ENCODE peak calls at places on chromosomes 11 and 22, in seven cellular contexts. K is CD8-positive, alpha-beta memory T cell; V is CD4-positive, CD25-positive, alpha-beta regulatory T cell; C is Panc1; U is spleen; Z is PC-9; X is MM.1S. S is an unnamed sample.

GRCh38 chr22:50145741-50146439 is 24.6 kb upstream of the PANX2 start:
- DNase-seq in K (no peak), Z (no peak), V (no peak), U (no peak), C (no peak), X (no peak), S (no peak)

GRCh38 chr11:19975414-19975990 is 184.8 kb downstream of the DBX1 start:
- DNase-seq in K (no peak), X (no peak), V (no peak), U (no peak), C (no peak), Z (no peak), S (no peak)

GRCh38 chr11:47233989-47234668 is 14.5 kb downstream of the ACP2 start:
- DNase-seq in K (no peak), C (peak), V (no peak), Z (peak), X (no peak), U (no peak), S (no peak)

GRCh38 chr11:68673291-68673930 is 10.9 kb upstream of the GAL start:
- DNase-seq in V (no peak), X (no peak), U (peak), C (no peak), Z (no peak), K (no peak), S (no peak)

GRCh38 chr11:11378184-11378940 is 25.3 kb upstream of the CSNK2A3 start:
- DNase-seq in Z (no peak), X (no peak), K (no peak), C (no peak), U (no peak), V (no peak), S (no peak)

GRCh38 chr22:29073618-29074275 is 912 bp downstream of the KREMEN1 start:
- DNase-seq in Z (no peak), U (peak), X (no peak), C (no peak), K (no peak), V (no peak), S (no peak)

GRCh38 chr11:107078375-107078774 is 60.1 kb upstream of the GUCY1A2 start:
- DNase-seq in X (no peak), Z (no peak), C (no peak), V (no peak), U (no peak), K (no peak), S (no peak)

GRCh38 chr11:78313181-78313788 is 104.3 kb downstream of the GAB2 start:
- DNase-seq in K (no peak), C (peak), X (no peak), U (no peak), Z (peak), V (no peak), S (no peak)

GRCh38 chr22:36770116-36770945 is 5.6 kb downstream of the IFT27 start:
- DNase-seq in C (no peak), Z (no peak), X (no peak), V (no peak), K (no peak), U (no peak), S (no peak)

GRCh38 chr11:62201376-62201775 is 7.1 kb upstream of the SCGB2A1 start:
- DNase-seq in C (no peak), K (no peak), U (no peak), V (no peak), Z (peak), X (no peak), S (no peak)

GRCh38 chr11:128559496-128560103 is 27.8 kb downstream of the ETS1 start:
- DNase-seq in U (no peak), X (no peak), Z (no peak), V (no peak), K (no peak), C (no peak), S (no peak)
- H3K27ac ChIP-seq in U (no peak), X (no peak), Z (no peak), V (no peak), K (no peak), C (no peak), S (no peak)

GRCh38 chr11:1864216-1864615 is 11.3 kb downstream of the LSP1 start:
- DNase-seq in V (no peak), C (no peak), U (peak), Z (no peak), X (no peak), K (no peak), S (no peak)

GRCh38 chr11:1863352-1864215 is 10.7 kb downstream of the LSP1 start:
- DNase-seq in Z (peak), V (no peak), C (no peak), X (no peak), U (peak), K (no peak), S (no peak)

GRCh38 chr11:1864831-1865665 is 12.2 kb downstream of the LSP1 start:
- DNase-seq in U (peak), V (no peak), X (no peak), K (no peak), C (no peak), Z (no peak), S (no peak)

GRCh38 chr11:1861435-1862411 is 8.8 kb downstream of the LSP1 start:
- DNase-seq in U (no peak), K (no peak), V (no peak), X (no peak), Z (no peak), C (no peak), S (no peak)

DNA sequence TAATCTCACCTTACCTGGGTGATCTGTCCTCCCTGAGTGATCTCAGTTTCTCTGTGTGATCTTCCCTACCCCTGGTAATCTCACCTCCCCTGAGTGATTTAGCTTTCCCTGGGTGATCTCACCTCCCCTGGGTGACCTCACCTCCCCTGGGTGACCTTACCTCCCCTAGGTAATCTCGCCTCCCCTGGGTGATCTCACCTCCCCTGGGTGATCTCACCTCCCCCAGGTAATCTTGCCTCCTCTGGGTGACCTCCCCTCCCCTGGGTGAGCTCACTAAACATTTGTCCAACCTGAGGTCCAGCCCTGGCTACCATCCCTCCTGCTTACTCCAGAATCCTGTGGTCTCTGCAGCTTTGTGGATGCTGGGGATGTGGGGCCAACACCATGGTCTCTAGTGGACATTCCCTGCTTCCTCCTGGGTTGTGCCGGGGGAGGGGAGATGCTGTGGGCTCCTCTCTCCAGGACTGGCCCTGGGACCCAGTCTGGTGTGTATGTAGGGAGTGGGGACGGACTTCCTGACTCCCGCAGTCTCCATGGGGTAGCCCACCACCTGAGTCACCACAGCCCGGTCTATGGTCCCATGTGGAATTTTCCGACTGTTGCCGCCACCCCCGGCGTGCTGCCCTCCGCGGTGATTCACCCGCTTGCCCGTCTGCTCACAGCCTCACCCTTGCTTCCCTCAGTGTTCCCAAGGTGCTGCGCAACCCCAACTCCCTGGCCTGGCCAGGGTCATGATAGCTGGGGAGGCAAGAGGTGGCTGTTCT is 9.9 kb downstream of the LSP1 start:
- DNase-seq in V (no peak), K (no peak), X (no peak), U (peak), Z (peak), C (no peak), S (no peak)
- H3K27ac ChIP-seq in V (peak), K (no peak), X (no peak), U (peak), Z (peak), C (peak), S (no peak)

DNA sequence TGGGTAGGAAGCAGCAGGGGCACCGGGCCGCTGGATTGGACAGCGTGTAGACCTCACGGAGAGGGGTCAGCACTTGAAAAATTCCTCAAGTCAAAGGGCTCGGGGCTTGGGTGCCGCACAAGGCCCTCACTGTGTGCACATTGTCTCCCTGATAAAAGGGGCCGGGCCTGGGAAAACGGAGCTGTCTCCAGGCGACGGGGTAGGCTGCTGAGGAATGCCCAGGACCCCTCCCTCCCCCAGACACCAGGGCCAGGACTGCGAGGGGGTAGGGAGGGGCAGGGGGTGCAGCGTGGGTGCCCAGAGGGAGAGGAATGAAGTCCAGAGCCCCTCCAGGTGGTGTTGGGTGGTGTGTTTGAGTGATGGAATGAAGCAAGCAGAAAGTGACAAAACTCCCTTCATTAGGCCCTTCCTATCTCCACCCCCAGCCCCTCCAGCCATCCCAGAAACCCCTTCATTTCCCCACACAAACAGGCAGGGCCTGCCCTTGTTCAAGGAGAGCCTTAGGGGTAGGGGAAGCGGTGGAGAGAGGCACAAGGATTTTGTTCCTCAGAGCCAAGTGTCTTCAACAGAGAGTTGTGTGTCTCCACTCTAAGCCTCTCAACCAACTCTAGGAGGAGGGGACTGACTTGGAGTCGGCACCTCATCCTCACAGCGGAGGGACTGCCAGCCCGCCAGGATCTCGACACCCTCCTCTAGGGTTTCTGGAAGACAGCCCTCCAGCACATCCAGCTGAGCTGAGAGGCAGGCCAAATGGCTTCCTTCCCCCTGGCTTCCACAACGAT is 63.9 kb downstream of the SYN3 start:
- DNase-seq in K (no peak), X (no peak), V (no peak), C (no peak), Z (no peak), U (no peak), S (no peak)
- H3K27ac ChIP-seq in K (no peak), X (no peak), V (no peak), C (no peak), Z (no peak), U (no peak), S (no peak)

GRCh38 chr11:5622802-5623201 is 2.0 kb upstream of the TRIM34 start:
- DNase-seq in X (no peak), U (no peak), C (no peak), Z (peak), K (no peak), V (no peak), S (no peak)

GRCh38 chr11:5618807-5619206 is 6.0 kb upstream of the TRIM34 start:
- DNase-seq in X (no peak), C (no peak), Z (peak), K (no peak), U (no peak), V (no peak), S (no peak)

GRCh38 chr11:5620606-5621521 is 3.9 kb upstream of the TRIM34 start:
- DNase-seq in V (no peak), K (no peak), X (no peak), C (peak), U (no peak), Z (peak), S (no peak)

GRCh38 chr11:5624489-5625278 is at the start of gene TRIM34:
- DNase-seq in K (peak), U (peak), C (peak), V (peak), X (peak), Z (peak), S (peak)

GRCh38 chr11:5621580-5621979 is 3.2 kb upstream of the TRIM34 start:
- DNase-seq in C (no peak), K (no peak), U (no peak), V (no peak), Z (no peak), X (no peak), S (no peak)
- H3K27ac ChIP-seq in C (peak), K (no peak), U (no peak), V (no peak), Z (peak), X (no peak), S (no peak)

DNA sequence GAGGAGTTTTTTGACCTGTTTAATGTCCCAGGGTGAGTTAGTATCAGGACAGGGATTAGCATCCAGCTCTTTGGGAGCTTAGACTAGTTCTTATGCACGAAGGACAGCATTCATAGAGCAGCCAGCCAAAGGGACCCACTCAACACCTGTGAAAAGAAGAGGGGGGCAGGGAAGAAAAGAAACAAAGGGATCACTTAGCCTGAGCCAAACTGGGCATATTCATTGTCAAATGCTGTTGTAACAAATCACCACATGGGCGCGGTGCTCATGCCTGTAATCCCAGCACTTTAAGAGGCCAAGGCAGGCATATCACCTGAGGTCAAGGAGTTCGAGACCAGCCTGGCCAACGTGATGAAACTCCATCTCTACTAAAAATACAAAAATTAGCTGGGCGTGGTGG is 57.3 kb downstream of the CHRDL2 start:
- DNase-seq in C (no peak), U (peak), Z (no peak), K (no peak), V (no peak), X (no peak), S (no peak)
- H3K27ac ChIP-seq in C (no peak), U (no peak), Z (peak), K (no peak), V (no peak), X (no peak), S (no peak)

DNA sequence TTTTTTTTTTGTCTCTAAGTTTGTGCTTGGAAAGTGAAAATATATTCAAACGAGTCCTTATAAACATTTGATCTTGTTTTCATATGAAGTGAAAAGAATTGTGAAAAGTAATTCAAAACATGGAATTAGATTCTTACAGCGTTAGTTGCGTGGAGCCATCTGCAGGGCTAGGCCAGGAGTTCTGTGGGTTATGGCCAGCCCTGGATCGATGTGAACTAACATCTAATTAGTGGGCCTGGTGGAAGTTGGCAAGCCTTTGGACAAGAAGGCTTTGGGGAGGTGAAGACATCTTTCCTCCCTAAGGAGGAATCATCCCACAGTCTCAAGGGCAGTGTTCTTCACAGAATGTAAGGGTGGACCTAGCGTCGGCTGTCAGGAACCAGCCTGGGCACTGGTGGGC is 37.3 kb downstream of the PARVA start:
- DNase-seq in C (no peak), K (no peak), X (no peak), U (no peak), Z (no peak), V (no peak), S (no peak)
- H3K27ac ChIP-seq in C (no peak), K (no peak), X (no peak), U (no peak), Z (no peak), V (no peak), S (no peak)